ENCODE peak calls at places on chromosomes 16 and 17, in ten cellular contexts. U is A549; Z is Panc1; F is HCT116; H is pancreas; M is activated CD8-positive, alpha-beta T cell treated with anti-CD3 and anti-CD28 coated beads for 36 hours; Q is CD8-positive, alpha-beta T cell; N is IMR-90; T is upper lobe of left lung; D is left lung. E is an unnamed sample.

GRCh38 chr16:55989569-55989907 is 114.4 kb upstream of the CES5A start:
- ATAC-seq in U (no peak), Z (no peak), F (no peak), H (no peak), M (no peak), Q (no peak), N (no peak), T (no peak), D (no peak), E (no peak)

GRCh38 chr16:11224894-11225676 is 30.9 kb downstream of the SOCS1 start:
- ATAC-seq in U (no peak), Z (peak), F (no peak), H (peak), M (peak), Q (peak), N (no peak), T (peak), D (peak), E (no peak)

GRCh38 chr17:15262291-15263205 is 2.6 kb downstream of the PMP22 start:
- ATAC-seq in U (peak), Z (peak), F (peak), H (peak), M (peak), Q (no peak), N (peak), T (peak), D (peak), E (peak)

GRCh38 chr16:23683487-23683886 is 4.8 kb downstream of the PLK1 start:
- ATAC-seq in U (no peak), Z (no peak), F (no peak), H (no peak), M (no peak), Q (no peak), N (no peak), T (no peak), D (no peak), E (no peak)

GRCh38 chr17:82889496-82890338 is 49.9 kb upstream of the ZNF750 start:
- ATAC-seq in U (no peak), Z (no peak), F (peak), H (peak), M (no peak), Q (no peak), N (no peak), T (peak), D (peak), E (no peak)

GRCh38 chr17:39092672-39093250 is 58.7 kb downstream of the PLXDC1 start:
- ATAC-seq in U (no peak), Z (no peak), F (no peak), H (no peak), M (no peak), Q (peak), N (no peak), T (no peak), D (no peak), E (no peak)

GRCh38 chr16:30004811-30005242 is 6.0 kb downstream of the DOC2A start:
- ATAC-seq in U (peak), Z (peak), F (peak), H (peak), M (no peak), Q (no peak), N (no peak), T (peak), D (peak), E (no peak)

GRCh38 chr17:69061901-69062556 is 1.3 kb upstream of the ABCA9 start:
- ATAC-seq in U (no peak), Z (no peak), F (no peak), H (no peak), M (no peak), Q (no peak), N (no peak), T (no peak), D (no peak), E (no peak)

GRCh38 chr17:29042026-29042678 is 789 bp upstream of the PIPOX start:
- ATAC-seq in U (no peak), Z (no peak), F (no peak), H (no peak), M (no peak), Q (no peak), N (no peak), T (no peak), D (no peak), E (no peak)

GRCh38 chr16:11253009-11253994 is 2.7 kb downstream of the SOCS1 start:
- ATAC-seq in U (no peak), Z (no peak), F (no peak), H (no peak), M (peak), Q (no peak), N (no peak), T (no peak), D (no peak), E (no peak)

GRCh38 chr16:57639172-57639571 is 10.7 kb downstream of the ADGRG1 start:
- ATAC-seq in U (no peak), Z (no peak), F (no peak), H (peak), M (peak), Q (peak), N (no peak), T (no peak), D (no peak), E (no peak)

GRCh38 chr16:74679983-74680382 is 13.3 kb upstream of the RFWD3 start:
- ATAC-seq in U (no peak), Z (no peak), F (no peak), H (no peak), M (no peak), Q (no peak), N (no peak), T (no peak), D (no peak), E (no peak)

GRCh38 chr16:89545044-89545830 is 15.2 kb upstream of the RPL13 start:
- ATAC-seq in U (no peak), Z (no peak), F (no peak), H (no peak), M (no peak), Q (no peak), N (no peak), T (no peak), D (no peak), E (no peak)

GRCh38 chr17:62666801-62667591 is 39.5 kb downstream of the MRC2 start:
- ATAC-seq in U (no peak), Z (no peak), F (no peak), H (no peak), M (no peak), Q (no peak), N (no peak), T (no peak), D (no peak), E (no peak)

GRCh38 chr16:7294020-7294419 is 38.6 kb upstream of the RBFOX1 start:
- ATAC-seq in U (no peak), Z (no peak), F (no peak), H (no peak), M (no peak), Q (no peak), N (no peak), T (no peak), D (no peak), E (no peak)

GRCh38 chr17:41907185-41907556 is 11.6 kb downstream of the ACLY start:
- ATAC-seq in U (peak), Z (no peak), F (no peak), H (peak), M (no peak), Q (no peak), N (peak), T (peak), D (peak), E (no peak)

GRCh38 chr17:61259360-61259759 is 140.3 kb upstream of the TBX2 start:
- ATAC-seq in U (no peak), Z (no peak), F (no peak), H (no peak), M (no peak), Q (no peak), N (no peak), T (no peak), D (no peak), E (no peak)

GRCh38 chr16:275041-275621 is 613 bp downstream of the RGS11 start:
- ATAC-seq in U (peak), Z (peak), F (no peak), H (peak), M (peak), Q (peak), N (peak), T (no peak), D (peak), E (peak)

GRCh38 chr17:69317625-69318024 is 9.3 kb downstream of the ABCA5 start:
- ATAC-seq in U (no peak), Z (no peak), F (no peak), H (no peak), M (no peak), Q (no peak), N (no peak), T (no peak), D (no peak), E (no peak)

GRCh38 chr16:1687427-1688316 is 9.6 kb downstream of the JPT2 start:
- ATAC-seq in U (no peak), Z (peak), F (no peak), H (peak), M (no peak), Q (no peak), N (no peak), T (no peak), D (no peak), E (no peak)

GRCh38 chr16:85459529-85460251 is 153.4 kb upstream of the GSE1 start:
- ATAC-seq in U (no peak), Z (no peak), F (no peak), H (peak), M (no peak), Q (no peak), N (no peak), T (no peak), D (no peak), E (peak)

GRCh38 chr16:13956635-13957196 is 36.8 kb downstream of the ERCC4 start:
- ATAC-seq in U (no peak), Z (no peak), F (no peak), H (no peak), M (no peak), Q (no peak), N (no peak), T (no peak), D (no peak), E (no peak)

GRCh38 chr16:56988161-56988947 is 1.0 kb upstream of the NLRC5 start:
- ATAC-seq in U (peak), Z (no peak), F (no peak), H (peak), M (no peak), Q (no peak), N (peak), T (no peak), D (peak), E (no peak)

GRCh38 chr16:88640520-88641247 is 2.3 kb downstream of the IL17C start:
- ATAC-seq in U (peak), Z (no peak), F (no peak), H (no peak), M (no peak), Q (no peak), N (no peak), T (no peak), D (no peak), E (no peak)

GRCh38 chr17:30969989-30970680 is 704 bp upstream of the RNF135 start:
- ATAC-seq in U (peak), Z (peak), F (no peak), H (peak), M (peak), Q (peak), N (peak), T (peak), D (peak), E (peak)

GRCh38 chr17:30975042-30975820 is 4.4 kb downstream of the RNF135 start:
- ATAC-seq in U (no peak), Z (no peak), F (no peak), H (no peak), M (no peak), Q (no peak), N (no peak), T (no peak), D (no peak), E (no peak)

DNA sequence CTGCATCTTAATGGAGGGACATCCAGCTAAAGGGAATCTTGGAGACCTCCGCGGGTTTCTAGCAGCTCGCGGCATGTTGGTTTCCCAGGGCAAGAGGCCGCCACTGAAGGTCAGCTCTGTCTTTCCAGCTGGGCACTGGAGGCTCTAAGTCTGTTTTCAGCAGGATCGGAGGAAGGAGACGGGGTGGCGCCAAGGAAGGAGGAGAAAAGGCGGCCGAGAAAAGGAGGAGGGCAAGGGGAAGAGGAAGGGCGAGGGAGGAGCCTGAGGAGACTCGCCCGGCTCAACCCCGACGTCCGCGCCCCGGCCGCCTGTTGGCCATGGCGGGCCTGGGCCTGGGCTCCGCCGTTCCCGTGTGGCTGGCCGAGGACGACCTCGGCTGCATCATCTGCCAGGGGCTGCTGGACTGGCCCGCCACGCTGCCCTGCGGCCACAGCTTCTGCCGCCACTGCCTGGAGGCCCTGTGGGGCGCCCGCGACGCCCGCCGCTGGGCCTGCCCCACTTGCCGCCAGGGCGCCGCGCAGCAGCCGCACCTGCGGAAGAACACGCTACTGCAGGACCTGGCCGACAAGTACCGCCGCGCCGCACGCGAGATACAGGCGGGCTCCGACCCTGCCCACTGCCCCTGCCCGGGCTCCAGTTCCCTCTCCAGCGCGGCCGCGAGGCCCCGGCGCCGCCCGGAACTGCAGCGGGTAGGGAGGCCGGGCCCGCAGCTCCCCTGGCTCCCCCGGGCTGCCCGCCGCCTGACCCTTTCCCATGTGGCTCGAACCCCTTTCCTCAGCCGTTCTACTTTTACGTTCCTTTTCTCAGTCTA is at the start of gene RNF135:
- ATAC-seq in U (peak), Z (peak), F (peak), H (peak), M (peak), Q (peak), N (peak), T (peak), D (peak), E (peak)
- TF ChIP-seq CTCF in U (no peak), Z (no peak), F (peak), H (peak), M (peak), Q (no peak), N (peak), T (peak), D (peak), E (peak)

GRCh38 chr17:73126716-73127473 is 34.4 kb upstream of the SLC39A11 start:
- ATAC-seq in U (peak), Z (no peak), F (peak), H (no peak), M (no peak), Q (no peak), N (peak), T (no peak), D (no peak), E (no peak)
- TF ChIP-seq CTCF in U (no peak), Z (no peak), F (peak), H (no peak), M (no peak), Q (no peak), N (peak), T (no peak), D (no peak), E (no peak)

DNA sequence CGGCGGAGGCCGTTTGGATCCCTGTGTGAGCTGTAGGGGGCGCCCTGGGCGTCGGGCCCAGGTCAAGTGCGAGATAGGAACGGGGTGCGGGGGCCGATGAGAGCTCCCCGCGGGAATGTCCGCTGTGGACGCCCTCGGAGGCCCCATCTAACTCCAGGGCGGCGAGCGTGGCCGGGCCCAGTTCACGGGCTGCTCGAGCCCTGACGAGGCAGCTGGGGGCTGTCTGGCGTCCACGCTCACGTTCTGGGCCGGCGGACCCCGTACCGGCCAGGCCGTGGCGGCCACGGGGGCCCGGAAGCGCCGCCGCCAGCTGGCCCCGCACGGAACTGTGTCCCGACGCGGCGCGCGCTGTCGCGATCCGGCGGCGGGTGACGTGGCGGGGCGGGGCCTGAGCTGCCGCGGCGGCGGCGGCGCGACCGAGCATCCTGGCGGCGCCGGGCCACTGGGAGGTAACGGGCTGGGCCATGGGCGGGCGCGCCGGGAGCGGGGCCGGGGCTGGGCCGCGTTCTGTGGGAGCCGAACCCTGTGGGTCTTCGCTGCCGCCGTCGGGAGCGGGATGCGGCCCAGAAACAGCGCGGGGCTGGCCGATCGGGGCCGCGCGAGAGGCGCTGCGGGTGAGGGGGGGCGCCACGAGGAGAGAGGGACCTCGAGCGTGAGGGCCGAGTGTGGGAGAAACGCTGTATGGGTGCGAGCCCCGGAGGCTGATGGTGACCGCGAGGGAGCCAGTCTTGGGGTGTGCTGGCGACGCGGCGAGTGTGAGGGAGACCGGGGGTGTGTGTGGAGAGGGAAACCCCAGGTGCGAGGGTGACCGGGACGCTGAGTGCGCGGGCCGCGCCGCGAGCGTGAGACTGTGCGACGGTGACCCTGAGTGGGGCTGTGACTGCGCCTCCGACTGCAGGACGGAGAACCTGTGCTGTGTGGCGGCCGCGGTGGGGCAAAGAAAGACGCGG is at the start of gene SLC7A6:
- ATAC-seq in U (peak), Z (peak), F (peak), H (peak), M (peak), Q (peak), N (peak), T (peak), D (peak), E (peak)
- TF ChIP-seq CTCF in U (peak), Z (peak), F (peak), H (peak), M (peak), Q (peak), N (peak), T (peak), D (peak), E (no peak)

GRCh38 chr16:19014456-19014855 is 30.7 kb downstream of the TMC7 start:
- ATAC-seq in U (peak), Z (peak), F (no peak), H (peak), M (no peak), Q (no peak), N (no peak), T (peak), D (peak), E (no peak)
- TF ChIP-seq CTCF in U (peak), Z (no peak), F (peak), H (no peak), M (no peak), Q (no peak), N (no peak), T (peak), D (no peak), E (no peak)

DNA sequence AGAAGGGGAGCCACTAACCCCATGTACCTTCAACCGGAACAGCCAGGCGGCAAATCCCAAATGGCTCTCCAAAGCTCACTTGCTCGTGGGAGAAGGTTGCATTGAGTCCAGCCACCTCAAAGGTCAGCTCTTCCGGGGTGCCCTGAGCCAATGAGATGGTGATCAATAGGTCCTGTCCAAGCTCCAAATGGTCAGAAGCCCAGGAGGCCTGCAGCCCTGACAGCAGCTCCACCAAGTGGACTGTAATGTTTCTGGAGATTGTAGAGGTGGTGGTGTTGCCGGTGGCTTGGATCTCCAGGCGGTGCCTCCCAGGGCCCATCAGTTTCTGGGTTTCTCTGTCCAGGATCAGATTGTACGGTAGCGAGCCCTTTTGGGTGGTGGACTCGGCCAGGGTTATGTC is 39.9 kb upstream of the BCO1 start:
- ATAC-seq in U (peak), Z (peak), F (peak), H (no peak), M (no peak), Q (no peak), N (peak), T (no peak), D (no peak), E (no peak)
- TF ChIP-seq CTCF in U (no peak), Z (no peak), F (peak), H (no peak), M (no peak), Q (no peak), N (peak), T (no peak), D (no peak), E (no peak)

GRCh38 chr17:13885953-13886889 is 183.1 kb upstream of the COX10 start:
- ATAC-seq in U (no peak), Z (no peak), F (no peak), H (no peak), M (no peak), Q (no peak), N (peak), T (no peak), D (no peak), E (peak)

GRCh38 chr17:13884347-13884746 is 185.0 kb upstream of the COX10 start:
- ATAC-seq in U (no peak), Z (no peak), F (no peak), H (no peak), M (no peak), Q (no peak), N (no peak), T (no peak), D (no peak), E (no peak)

GRCh38 chr17:13888043-13888442 is 181.3 kb upstream of the COX10 start:
- ATAC-seq in U (no peak), Z (no peak), F (no peak), H (no peak), M (no peak), Q (no peak), N (peak), T (no peak), D (no peak), E (peak)

GRCh38 chr17:13883659-13884058 is 185.6 kb upstream of the COX10 start:
- ATAC-seq in U (no peak), Z (no peak), F (no peak), H (no peak), M (no peak), Q (no peak), N (no peak), T (no peak), D (no peak), E (no peak)

DNA sequence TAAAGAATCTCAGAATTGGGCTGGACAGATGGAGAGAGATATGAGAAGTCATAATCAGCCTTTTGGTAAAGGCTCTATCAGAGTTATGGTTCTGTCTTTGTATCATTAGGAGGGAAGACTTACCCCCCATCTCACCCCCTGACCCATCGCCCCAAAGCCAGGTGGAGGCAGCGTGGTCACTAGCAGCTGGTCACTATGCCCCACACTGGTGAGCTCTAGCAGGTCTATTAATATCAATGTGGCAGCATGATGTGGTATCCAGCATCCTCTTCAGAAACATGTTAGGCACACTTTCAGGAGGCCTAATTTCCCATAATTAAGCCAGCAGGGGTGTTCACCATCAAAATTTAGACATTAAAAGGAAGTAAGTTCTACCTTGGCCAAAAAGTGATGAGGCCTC is 183.8 kb upstream of the COX10 start:
- ATAC-seq in U (no peak), Z (no peak), F (no peak), H (no peak), M (no peak), Q (no peak), N (no peak), T (no peak), D (no peak), E (no peak)
- TF ChIP-seq CTCF in U (no peak), Z (no peak), F (no peak), H (no peak), M (no peak), Q (no peak), N (no peak), T (no peak), D (no peak), E (no peak)

GRCh38 chr17:75764417-75764710 is 628 bp downstream of the GALK1 start:
- ATAC-seq in U (no peak), Z (no peak), F (no peak), H (no peak), M (no peak), Q (no peak), N (no peak), T (no peak), D (no peak), E (no peak)
- TF ChIP-seq CTCF in U (no peak), Z (no peak), F (peak), H (no peak), M (no peak), Q (no peak), N (no peak), T (no peak), D (no peak), E (no peak)